ENCODE peak calls at places on chromosomes 11 and 22, in eight cellular contexts. One of them, this sample, is unnamed.

GRCh38 chr11:59259867-59260475 is 47.2 kb upstream of the MPEG1 start:
- DNase-seq in kidney: no peak
- DNase-seq in gastrocnemius medialis: no peak
- DNase-seq in AG04450: no peak
- DNase-seq in sigmoid colon: no peak
- DNase-seq in GM13977: no peak
- DNase-seq in suprapubic skin: no peak
- DNase-seq in fibroblast of lung: no peak
- DNase-seq in this sample: no peak

GRCh38 chr22:29726512-29727247 is 6.9 kb downstream of the CABP7 start:
- DNase-seq in kidney: peak; percentile 68
- DNase-seq in gastrocnemius medialis: no peak
- DNase-seq in AG04450: no peak
- DNase-seq in sigmoid colon: no peak
- DNase-seq in GM13977: no peak
- DNase-seq in suprapubic skin: no peak
- DNase-seq in fibroblast of lung: no peak
- DNase-seq in this sample: peak; percentile 64

GRCh38 chr11:108302121-108302785 is 79.4 kb downstream of the ATM start:
- DNase-seq in kidney: no peak
- DNase-seq in gastrocnemius medialis: no peak
- DNase-seq in AG04450: no peak
- DNase-seq in sigmoid colon: no peak
- DNase-seq in GM13977: peak; percentile 13
- DNase-seq in suprapubic skin: no peak
- DNase-seq in fibroblast of lung: peak; percentile 44
- DNase-seq in this sample: no peak

GRCh38 chr22:20083157-20083890 is 3.3 kb downstream of the DGCR8 start:
- DNase-seq in kidney: peak; percentile 29
- DNase-seq in gastrocnemius medialis: no peak
- DNase-seq in AG04450: no peak
- DNase-seq in sigmoid colon: no peak
- DNase-seq in GM13977: no peak
- DNase-seq in suprapubic skin: no peak
- DNase-seq in fibroblast of lung: no peak
- DNase-seq in this sample: no peak

GRCh38 chr11:119371778-119372182 is 9.7 kb downstream of the USP2 start:
- DNase-seq in kidney: peak; percentile 39
- DNase-seq in gastrocnemius medialis: peak; percentile 85
- DNase-seq in AG04450: no peak
- DNase-seq in sigmoid colon: no peak
- DNase-seq in GM13977: no peak
- DNase-seq in suprapubic skin: no peak
- DNase-seq in fibroblast of lung: no peak
- DNase-seq in this sample: no peak

GRCh38 chr11:120172921-120173705 is 35.2 kb upstream of the TRIM29 start:
- DNase-seq in kidney: peak; percentile 40
- DNase-seq in gastrocnemius medialis: no peak
- DNase-seq in AG04450: no peak
- DNase-seq in sigmoid colon: peak; percentile 56
- DNase-seq in GM13977: peak; percentile 2
- DNase-seq in suprapubic skin: no peak
- DNase-seq in fibroblast of lung: no peak
- DNase-seq in this sample: no peak

GRCh38 chr11:104582431-104582830 is 315.8 kb downstream of the CASP12 start:
- DNase-seq in kidney: no peak
- DNase-seq in gastrocnemius medialis: no peak
- DNase-seq in AG04450: no peak
- DNase-seq in sigmoid colon: no peak
- DNase-seq in GM13977: no peak
- DNase-seq in suprapubic skin: no peak
- DNase-seq in fibroblast of lung: no peak
- DNase-seq in this sample: no peak

GRCh38 chr22:46500201-46500600 is 37.2 kb downstream of the CELSR1 start:
- DNase-seq in kidney: peak; percentile 56
- DNase-seq in gastrocnemius medialis: no peak
- DNase-seq in AG04450: no peak
- DNase-seq in sigmoid colon: no peak
- DNase-seq in GM13977: no peak
- DNase-seq in suprapubic skin: no peak
- DNase-seq in fibroblast of lung: no peak
- DNase-seq in this sample: peak; percentile 60

GRCh38 chr22:47168900-47169800 is 406.7 kb downstream of the TBC1D22A start:
- DNase-seq in kidney: peak; percentile 45
- DNase-seq in gastrocnemius medialis: no peak
- DNase-seq in AG04450: no peak
- DNase-seq in sigmoid colon: peak; percentile 46
- DNase-seq in GM13977: no peak
- DNase-seq in suprapubic skin: peak; percentile 71
- DNase-seq in fibroblast of lung: no peak
- DNase-seq in this sample: peak; percentile 32

GRCh38 chr22:29702025-29702930 is 17.5 kb upstream of the CABP7 start:
- DNase-seq in kidney: no peak
- DNase-seq in gastrocnemius medialis: no peak
- DNase-seq in AG04450: no peak
- DNase-seq in sigmoid colon: no peak
- DNase-seq in GM13977: no peak
- DNase-seq in suprapubic skin: no peak
- DNase-seq in fibroblast of lung: no peak
- DNase-seq in this sample: no peak

GRCh38 chr22:43110927-43111623 is 525 bp downstream of the BIK start:
- DNase-seq in kidney: no peak
- DNase-seq in gastrocnemius medialis: no peak
- DNase-seq in AG04450: no peak
- DNase-seq in sigmoid colon: no peak
- DNase-seq in GM13977: no peak
- DNase-seq in suprapubic skin: no peak
- DNase-seq in fibroblast of lung: no peak
- DNase-seq in this sample: no peak

GRCh38 chr22:43113516-43114251 is 3.1 kb downstream of the BIK start:
- DNase-seq in kidney: no peak
- DNase-seq in gastrocnemius medialis: no peak
- DNase-seq in AG04450: no peak
- DNase-seq in sigmoid colon: no peak
- DNase-seq in GM13977: no peak
- DNase-seq in suprapubic skin: no peak
- DNase-seq in fibroblast of lung: no peak
- DNase-seq in this sample: peak; percentile 49

GRCh38 chr22:43109921-43110443 is 568 bp upstream of the BIK start:
- DNase-seq in kidney: no peak
- DNase-seq in gastrocnemius medialis: no peak
- DNase-seq in AG04450: no peak
- DNase-seq in sigmoid colon: no peak
- DNase-seq in GM13977: no peak
- DNase-seq in suprapubic skin: no peak
- DNase-seq in fibroblast of lung: no peak
- DNase-seq in this sample: no peak

GRCh38 chr22:43109511-43109910 is 1.0 kb upstream of the BIK start:
- DNase-seq in kidney: no peak
- DNase-seq in gastrocnemius medialis: no peak
- DNase-seq in AG04450: no peak
- DNase-seq in sigmoid colon: no peak
- DNase-seq in GM13977: no peak
- DNase-seq in suprapubic skin: no peak
- DNase-seq in fibroblast of lung: no peak
- DNase-seq in this sample: no peak

DNA sequence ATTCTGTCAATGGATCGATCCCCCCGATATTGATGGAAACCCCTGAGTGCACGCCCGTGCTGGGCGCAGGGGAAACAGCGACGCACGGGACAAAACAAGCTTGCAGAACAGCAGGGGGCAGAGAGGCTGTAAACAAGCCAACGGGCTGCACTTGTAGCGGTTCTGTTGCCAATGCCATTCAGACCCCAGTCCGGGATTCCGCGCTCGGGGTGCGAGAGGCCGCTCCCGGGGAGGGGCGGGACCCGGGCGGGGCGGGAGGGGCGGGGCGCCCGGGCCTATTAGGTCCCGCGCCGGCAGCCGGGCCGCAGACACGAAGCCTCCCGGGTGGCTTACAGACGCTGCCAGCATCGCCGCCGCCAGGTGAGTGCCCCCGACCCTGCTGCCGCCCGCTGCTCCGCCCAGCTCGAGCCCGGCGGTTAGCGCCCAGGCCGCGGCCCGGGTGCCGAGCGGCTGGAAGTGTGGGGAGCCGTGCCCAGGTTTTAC is at the start of gene BIK:
- DNase-seq in kidney: peak; percentile 83
- DNase-seq in gastrocnemius medialis: no peak
- DNase-seq in AG04450: no peak
- DNase-seq in sigmoid colon: no peak
- DNase-seq in GM13977: peak; percentile 64
- DNase-seq in suprapubic skin: no peak
- DNase-seq in fibroblast of lung: peak; percentile 27
- DNase-seq in this sample: peak; percentile 64
- TF ChIP-seq CTCF in kidney: peak; percentile 18
- TF ChIP-seq CTCF in gastrocnemius medialis: no peak
- TF ChIP-seq CTCF in AG04450: peak; percentile 37
- TF ChIP-seq CTCF in sigmoid colon: no peak
- TF ChIP-seq CTCF in GM13977: peak; percentile 55
- TF ChIP-seq CTCF in suprapubic skin: no peak
- TF ChIP-seq CTCF in fibroblast of lung: peak; percentile 28
- TF ChIP-seq CTCF in this sample: no peak

GRCh38 chr11:24386551-24387404 is 110.1 kb upstream of the LUZP2 start:
- DNase-seq in kidney: no peak
- DNase-seq in gastrocnemius medialis: no peak
- DNase-seq in AG04450: peak; percentile 24
- DNase-seq in sigmoid colon: no peak
- DNase-seq in GM13977: no peak
- DNase-seq in suprapubic skin: no peak
- DNase-seq in fibroblast of lung: peak; percentile 69
- DNase-seq in this sample: no peak
- TF ChIP-seq CTCF in kidney: no peak
- TF ChIP-seq CTCF in gastrocnemius medialis: no peak
- TF ChIP-seq CTCF in AG04450: peak; percentile 70
- TF ChIP-seq CTCF in sigmoid colon: no peak
- TF ChIP-seq CTCF in GM13977: peak; percentile 12
- TF ChIP-seq CTCF in suprapubic skin: no peak
- TF ChIP-seq CTCF in fibroblast of lung: peak; percentile 64
- TF ChIP-seq CTCF in this sample: peak; percentile 62

GRCh38 chr22:39529487-39529851 is 3.1 kb downstream of the RPS19BP1 start:
- DNase-seq in kidney: no peak
- DNase-seq in gastrocnemius medialis: no peak
- DNase-seq in AG04450: no peak
- DNase-seq in sigmoid colon: no peak
- DNase-seq in GM13977: no peak
- DNase-seq in suprapubic skin: no peak
- DNase-seq in fibroblast of lung: no peak
- DNase-seq in this sample: no peak
- TF ChIP-seq CTCF in kidney: no peak
- TF ChIP-seq CTCF in gastrocnemius medialis: no peak
- TF ChIP-seq CTCF in AG04450: no peak
- TF ChIP-seq CTCF in sigmoid colon: no peak
- TF ChIP-seq CTCF in GM13977: no peak
- TF ChIP-seq CTCF in suprapubic skin: no peak
- TF ChIP-seq CTCF in fibroblast of lung: no peak
- TF ChIP-seq CTCF in this sample: peak; percentile 34

GRCh38 chr11:10797561-10797960 is 11.2 kb downstream of the EIF4G2 start:
- DNase-seq in kidney: no peak
- DNase-seq in gastrocnemius medialis: no peak
- DNase-seq in AG04450: no peak
- DNase-seq in sigmoid colon: no peak
- DNase-seq in GM13977: no peak
- DNase-seq in suprapubic skin: no peak
- DNase-seq in fibroblast of lung: no peak
- DNase-seq in this sample: no peak
- TF ChIP-seq CTCF in kidney: no peak
- TF ChIP-seq CTCF in gastrocnemius medialis: no peak
- TF ChIP-seq CTCF in AG04450: no peak
- TF ChIP-seq CTCF in sigmoid colon: no peak
- TF ChIP-seq CTCF in GM13977: no peak
- TF ChIP-seq CTCF in suprapubic skin: no peak
- TF ChIP-seq CTCF in fibroblast of lung: no peak
- TF ChIP-seq CTCF in this sample: no peak

DNA sequence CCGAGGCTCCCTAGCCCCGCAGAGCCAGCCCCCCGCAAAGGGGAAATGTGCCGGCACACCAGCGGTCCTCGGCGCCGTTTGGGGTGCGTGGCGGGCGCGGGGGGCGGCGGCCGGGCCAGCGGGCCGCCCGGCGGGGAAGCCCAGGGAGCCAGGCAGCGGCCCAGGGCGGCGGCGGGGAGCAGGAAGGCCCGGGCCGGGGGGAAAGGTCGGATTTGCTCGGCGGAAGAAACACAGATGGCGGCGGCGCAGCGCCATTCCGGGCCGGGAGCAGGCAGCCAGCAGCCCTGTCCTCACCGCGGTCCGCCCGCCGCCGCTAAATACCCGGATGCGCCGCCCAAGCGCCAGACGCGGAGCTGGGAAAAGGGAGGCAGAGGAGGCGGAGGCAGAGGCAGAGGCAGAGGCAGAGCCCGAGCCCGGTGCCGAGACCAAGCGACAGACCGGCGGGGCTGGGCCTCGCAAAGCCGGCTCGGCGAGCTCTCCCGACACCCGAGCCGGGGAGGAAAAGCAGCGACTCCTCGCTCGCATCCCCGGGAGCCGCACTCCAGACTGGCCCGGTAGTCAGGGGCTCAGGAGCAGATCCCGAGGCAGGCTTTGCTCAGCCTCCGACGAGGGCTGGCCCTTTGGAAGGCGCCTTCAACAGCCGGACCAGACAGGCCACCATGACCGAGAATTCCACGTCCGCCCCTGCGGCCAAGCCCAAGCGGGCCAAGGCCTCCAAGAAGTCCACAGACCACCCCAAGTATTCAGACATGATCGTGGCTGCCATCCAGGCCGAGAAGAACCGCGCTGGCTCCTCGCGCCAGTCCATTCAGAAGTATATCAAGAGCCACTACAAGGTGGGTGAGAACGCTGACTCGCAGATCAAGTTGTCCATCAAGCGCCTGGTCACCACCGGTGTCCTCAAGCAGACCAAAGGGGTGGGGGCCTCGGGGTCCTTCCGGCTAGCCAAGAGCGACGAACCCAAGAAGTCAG is 2.6 kb upstream of the GCAT start:
- DNase-seq in kidney: peak; percentile 96
- DNase-seq in gastrocnemius medialis: peak; percentile 88
- DNase-seq in AG04450: no peak
- DNase-seq in sigmoid colon: peak; percentile 96
- DNase-seq in GM13977: peak; percentile 71
- DNase-seq in suprapubic skin: peak; percentile 96
- DNase-seq in fibroblast of lung: peak; percentile 85
- DNase-seq in this sample: peak; percentile 92
- TF ChIP-seq CTCF in kidney: no peak
- TF ChIP-seq CTCF in gastrocnemius medialis: no peak
- TF ChIP-seq CTCF in AG04450: no peak
- TF ChIP-seq CTCF in sigmoid colon: no peak
- TF ChIP-seq CTCF in GM13977: no peak
- TF ChIP-seq CTCF in suprapubic skin: no peak
- TF ChIP-seq CTCF in fibroblast of lung: no peak
- TF ChIP-seq CTCF in this sample: no peak

DNA sequence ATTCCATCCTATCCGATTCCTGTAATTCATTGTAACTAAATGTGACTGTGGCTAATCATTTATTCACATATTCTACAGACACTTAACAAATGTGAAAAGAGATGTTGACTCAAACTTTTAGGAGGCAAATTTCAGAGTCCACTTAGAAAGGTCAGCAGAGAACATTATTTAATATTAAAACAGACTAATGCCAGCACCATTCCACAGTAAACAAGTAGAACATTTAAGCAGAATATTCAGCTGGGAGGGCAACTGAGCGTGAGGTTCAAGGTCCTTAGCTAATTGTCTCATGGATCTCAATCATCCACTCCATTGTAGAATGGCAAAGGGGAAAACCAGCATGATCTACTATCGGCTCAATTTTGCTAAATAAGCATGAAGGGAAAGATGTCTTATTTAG is 5.1 kb upstream of the SLC5A12 start:
- DNase-seq in kidney: no peak
- DNase-seq in gastrocnemius medialis: no peak
- DNase-seq in AG04450: no peak
- DNase-seq in sigmoid colon: no peak
- DNase-seq in GM13977: no peak
- DNase-seq in suprapubic skin: no peak
- DNase-seq in fibroblast of lung: no peak
- DNase-seq in this sample: no peak
- TF ChIP-seq CTCF in kidney: no peak
- TF ChIP-seq CTCF in gastrocnemius medialis: no peak
- TF ChIP-seq CTCF in AG04450: no peak
- TF ChIP-seq CTCF in sigmoid colon: no peak
- TF ChIP-seq CTCF in GM13977: no peak
- TF ChIP-seq CTCF in suprapubic skin: no peak
- TF ChIP-seq CTCF in fibroblast of lung: no peak
- TF ChIP-seq CTCF in this sample: no peak